ENCODE peak calls at places on chromosome 3, in six cellular contexts. I is neuronal stem cell, B is IMR-90, O is H1, Z is trophoblast cell, Q is mesenchymal stem cell. C is an unnamed sample.

GRCh38 chr3:174937488-174937887 is 78.4 kb downstream of the NAALADL2 start:
- DNase-seq in O (no peak), B (peak; percentile 85), Q (peak; percentile 68), Z (peak; percentile 6), I (no peak), C (no peak)

GRCh38 chr3:188700497-188700896 is 471.3 kb upstream of the TPRG1 start:
- DNase-seq in Q (no peak), Z (no peak), I (no peak), O (no peak), B (no peak), C (no peak)

GRCh38 chr3:72143322-72143721 is 358.4 kb upstream of the PROK2 start:
- DNase-seq in O (no peak), Z (no peak), I (no peak), Q (peak; percentile 73), B (peak; percentile 61), C (no peak)

GRCh38 chr3:190968616-190969015 is 106.1 kb upstream of the GMNC start:
- DNase-seq in Z (no peak), O (no peak), Q (no peak), B (no peak), I (no peak), C (peak; percentile 33)

GRCh38 chr3:25610779-25611178 is 53.9 kb downstream of the TOP2B start:
- DNase-seq in Z (no peak), Q (no peak), I (no peak), O (no peak), B (no peak), C (no peak)

GRCh38 chr3:150740733-150741496 is 22.1 kb downstream of the SIAH2 start:
- DNase-seq in B (no peak), O (no peak), Q (no peak), I (no peak), Z (no peak), C (no peak)

GRCh38 chr3:186783731-186784515 is 546 bp downstream of the EIF4A2 start:
- DNase-seq in I (peak; percentile 70), B (peak; percentile 64), Q (peak; percentile 82), Z (peak; percentile 72), O (peak; percentile 66), C (peak; percentile 83)

GRCh38 chr3:37198996-37199395 is 24.6 kb upstream of the LRRFIP2 start:
- DNase-seq in Z (no peak), Q (peak; percentile 14), I (no peak), B (peak; percentile 40), O (no peak), C (no peak)

GRCh38 chr3:86269364-86270155 is 721.4 kb downstream of the VGLL3 start:
- DNase-seq in O (no peak), Q (no peak), Z (no peak), I (no peak), B (no peak), C (no peak)

GRCh38 chr3:194475978-194476377 is 10.8 kb downstream of the ATP13A3 start:
- DNase-seq in I (no peak), Z (no peak), Q (no peak), B (no peak), O (no peak), C (no peak)

DNA sequence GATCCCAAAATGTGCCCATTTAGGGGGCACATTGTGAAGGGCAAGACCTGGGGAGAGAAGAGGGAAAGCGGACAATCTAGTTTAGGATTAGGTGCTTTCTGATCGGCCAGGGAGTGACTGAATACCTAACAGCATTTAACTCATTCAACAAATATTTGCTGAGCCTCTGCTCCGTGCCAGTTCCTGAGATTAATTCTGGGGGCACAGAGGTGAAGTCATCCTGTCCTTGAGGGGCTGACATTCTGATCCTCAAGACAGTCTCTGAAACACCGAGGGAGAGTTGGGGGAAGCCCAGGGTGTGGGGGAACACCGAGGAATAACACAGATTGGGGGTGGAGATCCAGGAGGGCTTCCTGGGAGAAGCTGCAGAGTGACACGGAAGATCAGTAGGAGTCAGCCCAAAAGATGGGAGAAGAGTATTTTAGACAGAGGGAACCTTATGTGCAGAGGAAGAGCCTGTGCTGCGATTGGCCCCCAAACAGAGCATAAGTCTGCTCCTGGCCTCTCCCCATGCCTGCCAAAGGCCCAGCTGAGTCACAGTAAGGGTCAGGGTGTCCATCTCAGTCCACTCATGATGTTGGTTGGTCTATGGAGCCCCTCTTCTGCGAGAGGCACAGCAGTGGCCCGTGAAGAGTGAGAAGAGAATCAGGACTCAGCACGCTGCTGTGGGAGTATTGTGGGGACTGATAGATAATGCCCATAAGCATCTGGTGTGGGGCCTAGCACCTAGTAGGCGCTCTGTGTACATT is 60.2 kb downstream of the AMOTL2 start:
- DNase-seq in Q (no peak), O (peak; percentile 45), I (no peak), Z (no peak), B (no peak), C (peak; percentile 72)
- H3K4ac ChIP-seq in Q (peak overlapping the region; percentile 80), O (peak overlapping the region; percentile 1), I (peak overlapping the region; percentile 78), Z (peak overlapping the region; percentile 98), B (peak overlapping the region; percentile 100), C (peak overlapping the region; percentile 86)

DNA sequence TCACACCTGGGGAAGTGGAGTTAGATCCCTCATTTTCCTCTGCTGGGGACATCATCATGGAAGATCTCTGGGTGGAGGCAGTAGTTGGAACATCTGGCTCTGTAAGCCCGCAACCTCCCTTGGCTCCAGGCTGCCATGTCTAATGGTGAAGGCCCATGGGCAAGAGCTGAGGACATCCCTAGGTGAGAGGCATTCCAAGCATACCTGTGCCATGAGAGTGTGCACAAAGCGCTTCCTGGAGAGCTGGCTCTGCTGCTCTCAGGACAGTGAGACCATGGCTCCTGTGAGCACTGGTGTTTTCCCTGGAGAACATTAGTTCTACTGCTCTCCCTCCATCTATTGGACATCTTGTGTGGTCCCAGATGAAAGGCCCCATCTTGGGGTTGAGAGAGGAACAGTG is 7.7 kb downstream of the MAPKAPK3 start:
- DNase-seq in B (no peak), Q (no peak), Z (peak; percentile 71), I (no peak), O (no peak), C (peak; percentile 89)
- H3K4me3 ChIP-seq in B (no peak overlapping the region), Q (no peak overlapping the region), Z (no peak overlapping the region), I (no peak overlapping the region), O (no peak overlapping the region), C (no peak overlapping the region)

GRCh38 chr3:142964150-142964498 is 650 bp upstream of the PAQR9 start:
- DNase-seq in I (peak; percentile 39), Z (no peak), Q (no peak), B (peak; percentile 4), O (no peak), C (peak; percentile 54)
- H3K9ac ChIP-seq in I (peak overlapping the region; percentile 74), Z (no peak overlapping the region), Q (peak overlapping the region; percentile 77), B (no peak overlapping the region), O (peak overlapping the region; percentile 76), C (peak overlapping the region; percentile 52)

DNA sequence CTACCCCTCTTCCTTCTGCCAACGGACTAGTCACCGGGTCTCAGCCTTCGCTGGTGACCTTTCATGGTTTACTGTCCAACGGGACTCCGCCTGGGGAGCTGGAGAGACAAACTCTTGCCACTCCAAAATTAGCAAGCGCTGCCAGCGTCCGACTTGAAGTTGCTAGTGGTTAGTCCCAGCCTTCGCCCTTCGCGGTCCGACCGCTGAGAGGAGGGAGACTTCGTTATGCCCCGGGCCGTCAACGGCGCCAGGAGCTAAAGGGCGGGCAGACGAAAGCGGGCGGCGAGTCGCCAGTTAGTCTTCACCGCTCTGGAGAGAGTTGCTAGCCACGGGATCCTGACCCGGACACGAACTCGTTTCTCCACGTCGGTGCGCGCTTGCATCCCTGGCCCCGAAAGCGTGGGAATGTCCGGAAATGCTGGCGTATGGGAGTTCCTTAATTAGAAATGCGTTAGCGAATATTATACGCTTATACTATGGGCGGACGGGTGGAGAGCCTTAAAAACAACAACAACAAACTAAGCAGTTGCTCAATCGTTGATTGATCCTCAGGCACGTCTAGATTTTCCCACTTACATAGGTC is 689 bp downstream of the SMC4 start:
- DNase-seq in I (no peak), B (peak; percentile 49), Q (peak; percentile 70), O (no peak), Z (peak; percentile 49), C (no peak)
- H3K4ac ChIP-seq in I (peak overlapping the region; percentile 53), B (peak overlapping the region; percentile 68), Q (peak overlapping the region; percentile 97), O (peak overlapping the region; percentile 83), Z (peak overlapping the region; percentile 91), C (peak overlapping the region; percentile 64)

GRCh38 chr3:7877312-7877711 is 624.3 kb upstream of the LMCD1 start:
- DNase-seq in B (no peak), Q (no peak), Z (no peak), I (no peak), O (no peak), C (no peak)
- H3K4me3 ChIP-seq in B (no peak overlapping the region), Q (no peak overlapping the region), Z (no peak overlapping the region), I (no peak overlapping the region), O (no peak overlapping the region), C (no peak overlapping the region)

DNA sequence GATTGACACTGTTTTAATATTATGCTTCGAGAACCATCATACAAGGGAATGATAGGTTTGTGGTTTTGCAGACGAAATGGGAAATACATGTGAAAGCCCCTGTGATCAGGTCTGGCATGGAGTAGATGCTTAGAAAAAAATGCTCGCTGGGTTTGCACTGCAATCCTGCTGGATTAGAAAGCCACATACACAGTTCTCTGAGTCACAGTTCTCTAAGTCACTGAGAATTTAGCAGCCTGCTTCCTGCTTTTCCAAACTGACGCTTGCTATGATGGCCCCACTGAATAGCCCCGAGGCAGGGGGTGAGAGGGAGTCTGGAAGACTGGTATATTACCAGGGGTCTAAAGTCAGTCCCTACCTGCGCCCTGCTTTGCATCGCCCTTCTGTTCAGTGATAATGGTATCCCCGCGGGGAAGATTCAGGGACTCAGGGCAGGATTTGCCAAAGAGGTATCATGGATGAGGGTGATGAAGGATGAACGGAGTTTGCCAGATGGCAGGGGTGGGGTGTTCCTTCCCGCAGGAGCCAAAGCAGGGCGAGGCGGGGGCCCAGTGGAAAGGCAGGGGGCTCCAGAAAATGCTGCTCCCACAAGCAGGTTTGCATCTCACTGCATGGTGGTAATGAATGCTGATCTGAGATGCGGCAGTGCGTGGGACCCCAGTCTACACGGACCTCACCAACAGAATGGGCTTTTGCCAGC is 82.3 kb downstream of the IQSEC1 start:
- DNase-seq in I (no peak), O (no peak), Q (peak; percentile 88), Z (peak; percentile 87), B (peak; percentile 94), C (peak; percentile 57)
- H3K9ac ChIP-seq in I (peak overlapping the region; percentile 18), O (no peak overlapping the region), Q (peak overlapping the region; percentile 46), Z (no peak overlapping the region), B (no peak overlapping the region), C (no peak overlapping the region)

DNA sequence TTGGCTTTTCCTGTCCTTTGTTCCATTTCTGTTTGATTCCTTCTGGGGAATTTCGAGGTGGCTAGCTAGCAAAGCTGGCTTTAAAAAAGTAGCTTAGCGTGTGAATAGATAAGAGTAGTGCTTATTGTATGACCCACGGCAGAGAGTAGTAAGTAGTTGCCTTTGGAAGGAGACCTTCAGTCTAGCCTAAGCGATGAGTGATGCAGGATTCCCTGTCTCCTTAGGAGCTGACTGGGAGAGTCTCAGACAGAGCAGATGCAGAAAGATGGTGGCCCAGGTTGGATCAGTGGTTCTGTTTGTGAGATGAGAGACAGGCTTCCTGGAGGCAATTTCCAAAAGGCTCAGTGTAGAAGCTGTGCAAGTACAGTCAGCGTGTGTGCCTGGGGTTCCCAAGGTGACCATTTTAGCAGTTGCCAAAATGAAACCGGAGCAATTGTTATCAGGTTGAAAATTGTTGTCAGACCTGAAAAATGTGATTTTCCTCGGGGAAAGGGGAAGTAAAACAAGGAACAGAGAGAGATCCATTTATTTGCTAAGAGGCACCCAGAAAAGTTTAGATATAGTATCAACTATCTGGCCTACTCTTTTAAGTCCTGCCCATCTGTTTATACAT is 681 bp upstream of the IL5RA start:
- DNase-seq in O (no peak), Q (peak; percentile 1), I (no peak), Z (no peak), B (no peak), C (peak; percentile 37)
- H3K4ac ChIP-seq in O (no peak overlapping the region), Q (no peak overlapping the region), I (no peak overlapping the region), Z (no peak overlapping the region), B (no peak overlapping the region), C (no peak overlapping the region)

C was measured in mesendoderm.